ENCODE peak calls at places on chromosomes 16 and 17, in five cellular contexts. B is MG63, H is fibroblast of mammary gland, C is iPS-NIHi11, N is HT1080. T is an unnamed sample.

GRCh38 chr16:62021295-62021694 is 14.9 kb downstream of the CDH8 start:
- DNase-seq in B (peak; percentile 27), H (no peak), C (no peak), N (no peak), T (no peak)

GRCh38 chr17:44906010-44906646 is 6.9 kb upstream of the EFTUD2 start:
- DNase-seq in B (peak; percentile 83), H (peak; percentile 96), C (no peak), N (peak; percentile 99), T (no peak)

GRCh38 chr16:2964416-2965223 is 545 bp downstream of the KREMEN2 start:
- DNase-seq in B (peak; percentile 68), H (no peak), C (peak; percentile 93), N (peak; percentile 57), T (peak; percentile 86)

GRCh38 chr16:3004319-3004718 is 8.4 kb upstream of the CLDN9 start:
- DNase-seq in B (peak; percentile 62), H (no peak), C (no peak), N (no peak), T (no peak)

GRCh38 chr17:8997994-8998628 is 23.2 kb upstream of the NTN1 start:
- DNase-seq in B (peak; percentile 59), H (peak; percentile 51), C (peak; percentile 83), N (peak; percentile 34), T (no peak)

GRCh38 chr16:65845466-65846209 is 520.9 kb upstream of the CDH5 start:
- DNase-seq in B (peak; percentile 52), H (peak; percentile 14), C (no peak), N (peak; percentile 9), T (no peak)

GRCh38 chr17:6231886-6232767 is 161.9 kb downstream of the WSCD1 start:
- DNase-seq in B (peak; percentile 48), H (peak; percentile 2), C (no peak), N (peak; percentile 70), T (no peak)

GRCh38 chr17:45127583-45128300 is 4.6 kb downstream of the PLCD3 start:
- DNase-seq in B (peak; percentile 79), H (no peak), C (peak; percentile 26), N (peak; percentile 48), T (no peak)

GRCh38 chr17:49523706-49524472 is 28.8 kb downstream of the NGFR start:
- DNase-seq in B (peak; percentile 68), H (peak; percentile 2), C (peak; percentile 6), N (peak; percentile 64), T (peak; percentile 97)

GRCh38 chr17:41810659-41811548 is 845 bp downstream of the P3H4 start:
- DNase-seq in B (peak; percentile 36), H (no peak), C (peak; percentile 57), N (no peak), T (no peak)

GRCh38 chr16:30104090-30104489 is 8.1 kb upstream of the YPEL3 start:
- DNase-seq in B (no peak), H (no peak), C (no peak), N (no peak), T (no peak)

GRCh38 chr17:2795412-2796163 is 650 bp upstream of the RAP1GAP2 start:
- DNase-seq in B (no peak), H (no peak), C (no peak), N (no peak), T (no peak)

GRCh38 chr16:20931066-20931465 is 30.5 kb downstream of the LYRM1 start:
- DNase-seq in B (no peak), H (no peak), C (no peak), N (no peak), T (no peak)

GRCh38 chr17:35895602-35896001 is 15.4 kb upstream of the CCL5 start:
- DNase-seq in B (no peak), H (no peak), C (no peak), N (no peak), T (no peak)

GRCh38 chr16:67936876-67937605 is 391 bp upstream of the PSMB10 start:
- DNase-seq in B (no peak), H (no peak), C (no peak), N (no peak), T (no peak)

GRCh38 chr17:78929908-78930775 is 5.0 kb upstream of the TIMP2 start:
- DNase-seq in B (no peak), H (no peak), C (no peak), N (peak; percentile 50), T (no peak)

GRCh38 chr17:17767096-17767470 is 69.7 kb downstream of the SREBF1 start:
- DNase-seq in B (no peak), H (no peak), C (no peak), N (no peak), T (no peak)

GRCh38 chr17:20930065-20930760 is 112.6 kb downstream of the USP22 start:
- DNase-seq in B (no peak), H (peak; percentile 52), C (no peak), N (no peak), T (no peak)

GRCh38 chr16:2471016-2471652 is at the start of gene NTN3:
- DNase-seq in B (no peak), H (no peak), C (peak; percentile 82), N (no peak), T (peak; percentile 89)

GRCh38 chr16:75570351-75571104 is 4.3 kb downstream of the GABARAPL2 start:
- DNase-seq in B (no peak), H (no peak), C (no peak), N (no peak), T (no peak)

GRCh38 chr17:77526728-77527355 is 386.1 kb downstream of the SEC14L1 start:
- DNase-seq in B (no peak), H (no peak), C (no peak), N (no peak), T (peak; percentile 71)

GRCh38 chr17:77441130-77441920 is 300.6 kb downstream of the SEC14L1 start:
- DNase-seq in B (no peak), H (no peak), C (no peak), N (no peak), T (peak; percentile 77)

GRCh38 chr17:29148257-29148789 is 31.9 kb downstream of the MYO18A start:
- DNase-seq in B (no peak), H (no peak), C (no peak), N (no peak), T (no peak)

GRCh38 chr17:33962857-33963655 is 292.0 kb upstream of the CCL2 start:
- DNase-seq in B (no peak), H (no peak), C (no peak), N (no peak), T (no peak)

GRCh38 chr17:73430848-73431247 is 119.0 kb upstream of the CDC42EP4 start:
- DNase-seq in B (no peak), H (peak; percentile 9), C (no peak), N (no peak), T (no peak)

GRCh38 chr16:21097151-21097550 is 53.5 kb downstream of the DNAH3 start:
- DNase-seq in B (peak; percentile 49), H (peak; percentile 63), C (no peak), N (peak; percentile 16), T (no peak)

GRCh38 chr17:37391146-37391545 is 15.4 kb downstream of the C17orf78 start:
- DNase-seq in B (no peak), H (no peak), C (no peak), N (no peak), T (no peak)

GRCh38 chr16:70481929-70482536 is 27.6 kb downstream of the FCSK start:
- DNase-seq in B (peak; percentile 62), H (peak; percentile 43), C (no peak), N (peak; percentile 65), T (no peak)

GRCh38 chr17:3957735-3958134 is 6.5 kb downstream of the ATP2A3 start:
- DNase-seq in B (no peak), H (no peak), C (no peak), N (no peak), T (no peak)

GRCh38 chr16:28912558-28912957 is 12.5 kb downstream of the RABEP2 start:
- DNase-seq in B (no peak), H (no peak), C (no peak), N (no peak), T (no peak)

GRCh38 chr16:68367034-68367433 is 56.2 kb downstream of the PRMT7 start:
- DNase-seq in B (no peak), H (peak; percentile 38), C (peak; percentile 89), N (no peak), T (no peak)

GRCh38 chr16:56878455-56878854 is 13.4 kb downstream of the SLC12A3 start:
- DNase-seq in B (no peak), H (no peak), C (no peak), N (no peak), T (no peak)

GRCh38 chr16:84694980-84695379 is 4.8 kb upstream of the USP10 start:
- DNase-seq in B (no peak), H (no peak), C (no peak), N (no peak), T (no peak)